ENCODE peak calls at places on chromosomes 2 and 18, in four cellular contexts. C, D, R and I are unnamed samples.

GRCh38 chr2:170404846-170405245 is 226.9 kb downstream of the MYO3B start:
- DNase-seq in R (no peak), C (no peak), D (no peak), I (no peak)

GRCh38 chr2:175597286-175597685 is 404.8 kb downstream of the LNPK start:
- DNase-seq in R (no peak), C (no peak), D (no peak), I (no peak)

GRCh38 chr2:241943209-241943850 is 73.8 kb downstream of the RTP5 start:
- DNase-seq in C (no peak), R (no peak), D (no peak), I (peak; percentile 9)

GRCh38 chr2:229714736-229715541 is 584 bp upstream of the DNER start:
- DNase-seq in R (no peak), D (no peak), C (peak; percentile 69), I (no peak)

GRCh38 chr2:38722271-38723115 is 28.7 kb downstream of the SRSF7 start:
- DNase-seq in C (no peak), D (no peak), R (no peak), I (no peak)

GRCh38 chr2:241913703-241914102 is 44.2 kb downstream of the RTP5 start:
- DNase-seq in R (no peak), C (no peak), D (no peak), I (no peak)

GRCh38 chr18:25033747-25034471 is 318.1 kb downstream of the ZNF521 start:
- DNase-seq in C (no peak), D (peak; percentile 46), R (no peak), I (no peak)

GRCh38 chr18:12766986-12767433 is 64.2 kb downstream of the PSMG2 start:
- DNase-seq in D (no peak), C (peak; percentile 21), R (no peak), I (no peak)

GRCh38 chr2:62808554-62808953 is 103.0 kb downstream of the EHBP1 start:
- DNase-seq in C (no peak), R (no peak), D (no peak), I (no peak)

GRCh38 chr2:60413069-60413818 is 140.2 kb downstream of the BCL11A start:
- DNase-seq in D (no peak), C (no peak), R (no peak), I (no peak)

GRCh38 chr2:70472256-70472905 is 81.2 kb downstream of the TGFA start:
- DNase-seq in D (no peak), C (no peak), R (no peak), I (no peak)
- TF ChIP-seq CTCF in D (no peak), C (no peak), R (no peak), I (no peak)

DNA sequence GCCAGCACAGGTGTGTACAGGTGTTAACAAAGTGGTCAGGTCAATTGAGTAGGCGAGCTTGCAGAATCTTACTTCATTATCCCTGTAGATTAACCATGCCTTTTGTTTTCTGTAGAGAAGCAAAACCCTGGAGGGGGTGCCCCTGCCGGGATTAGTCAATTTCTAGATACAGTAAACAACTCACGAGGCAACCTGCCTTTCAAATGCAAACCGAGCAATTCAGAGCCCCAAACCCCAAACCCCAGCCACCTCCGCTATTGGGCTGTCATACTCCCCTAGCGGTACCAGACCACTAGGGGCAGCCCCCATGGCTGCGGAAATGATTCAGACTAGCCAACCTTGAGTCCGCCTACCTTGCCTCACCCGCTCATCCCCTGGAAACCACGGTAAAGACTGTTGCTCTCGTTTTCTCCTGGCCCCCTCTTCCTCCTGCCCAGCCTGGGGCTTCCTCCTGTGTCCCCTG is 61.4 kb upstream of the KIF5C start:
- DNase-seq in R (no peak), D (no peak), C (no peak), I (no peak)
- TF ChIP-seq CTCF in R (no peak), D (no peak), C (peak; percentile 30), I (no peak)

GRCh38 chr2:240561325-240561971 is 1.3 kb downstream of the DUSP28 start:
- DNase-seq in C (no peak), D (peak; percentile 71), R (no peak), I (no peak)
- TF ChIP-seq CTCF in C (no peak), D (no peak), R (no peak), I (no peak)

GRCh38 chr18:7349181-7349837 is 118.4 kb downstream of the LRRC30 start:
- DNase-seq in D (no peak), C (no peak), R (no peak), I (no peak)
- TF ChIP-seq CTCF in D (peak; percentile 35), C (no peak), R (no peak), I (no peak)

DNA sequence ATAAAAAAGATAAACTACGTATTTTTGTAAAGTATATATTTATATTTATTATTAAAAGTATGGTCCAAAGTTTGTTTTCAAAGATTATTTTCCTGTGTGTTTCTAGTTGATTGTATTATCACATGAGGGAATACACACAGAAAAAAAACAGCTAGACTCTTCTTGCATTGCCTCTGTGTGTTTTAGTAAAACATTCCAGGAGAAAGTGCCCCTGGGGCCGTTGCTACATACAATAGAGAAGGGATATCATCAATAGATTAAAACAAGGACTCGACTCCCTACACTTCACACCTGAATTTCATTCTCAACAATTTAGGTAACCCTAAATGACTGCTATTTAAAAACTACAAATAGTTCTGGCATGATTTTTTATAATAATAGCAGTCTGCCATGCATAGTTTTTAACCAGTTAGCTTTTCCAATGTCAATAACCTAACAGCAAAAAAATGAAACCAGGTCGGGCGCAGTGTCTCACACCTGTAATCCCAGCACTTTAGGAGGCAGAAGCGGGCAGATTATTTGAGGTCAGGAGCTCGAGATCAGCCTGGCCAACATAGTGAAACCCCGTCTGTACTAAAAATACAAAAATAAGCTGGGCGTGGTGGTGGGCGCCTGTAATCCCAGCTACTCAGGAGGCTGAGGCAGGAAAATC is 171.3 kb downstream of the DNAH6 start:
- DNase-seq in R (no peak), C (no peak), D (no peak), I (no peak)
- TF ChIP-seq CTCF in R (no peak), C (no peak), D (no peak), I (no peak)

GRCh38 chr2:227625420-227625819 is 8.1 kb downstream of the SCYGR4 start:
- DNase-seq in R (no peak), D (no peak), C (no peak), I (no peak)

GRCh38 chr2:227629435-227629834 is 12.1 kb downstream of the SCYGR4 start:
- DNase-seq in D (no peak), R (no peak), C (no peak), I (no peak)

GRCh38 chr2:227627769-227628168 is 10.5 kb downstream of the SCYGR4 start:
- DNase-seq in C (no peak), D (no peak), R (no peak), I (no peak)

GRCh38 chr2:227623225-227623624 is 5.9 kb downstream of the SCYGR4 start:
- DNase-seq in C (no peak), D (peak; percentile 58), R (no peak), I (no peak)

GRCh38 chr2:227626580-227627151 is 9.4 kb downstream of the SCYGR4 start:
- DNase-seq in C (no peak), R (no peak), D (no peak), I (no peak)
- TF ChIP-seq CTCF in C (no peak), R (no peak), D (peak; percentile 12), I (no peak)

DNA sequence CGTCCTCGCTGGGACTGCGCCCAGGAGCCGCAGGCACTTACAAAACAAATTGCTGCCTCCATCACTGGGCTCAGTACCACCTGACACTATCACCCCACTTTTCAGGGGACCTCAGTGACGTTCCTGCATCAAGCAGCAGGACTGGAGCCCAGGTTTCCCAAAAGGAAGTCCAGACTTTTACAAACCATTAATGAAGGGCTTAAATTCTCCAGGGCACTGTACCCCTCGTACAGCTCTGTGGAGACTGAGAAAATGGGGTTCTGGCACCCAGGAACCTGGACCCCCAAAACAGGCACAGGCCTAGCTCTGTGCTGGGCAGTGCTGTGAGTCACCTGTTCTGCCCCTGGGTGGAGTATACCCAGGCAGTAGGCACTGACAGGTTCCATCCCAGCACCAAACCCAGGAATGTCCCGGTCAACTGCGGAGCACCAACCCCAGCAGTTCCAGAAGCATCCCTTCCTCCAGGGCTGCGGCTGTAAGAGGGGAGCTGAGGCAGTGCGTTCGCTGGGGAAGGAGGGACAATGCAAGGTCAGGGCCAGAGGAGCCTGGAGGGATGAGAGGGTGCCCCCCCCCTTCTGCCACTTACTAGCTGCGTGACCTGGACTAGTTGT is 24.6 kb upstream of the NOTO start:
- DNase-seq in C (no peak), R (no peak), D (no peak), I (no peak)
- TF ChIP-seq CTCF in C (no peak), R (no peak), D (no peak), I (peak; percentile 58)

GRCh38 chr18:3652380-3653262 is 202.6 kb downstream of the TGIF1 start:
- DNase-seq in D (peak; percentile 100), R (peak; percentile 86), C (no peak), I (no peak)
- TF ChIP-seq CTCF in D (peak; percentile 53), R (no peak), C (no peak), I (no peak)

GRCh38 chr2:2834105-2834504 is 503.0 kb upstream of the MYT1L start:
- DNase-seq in R (no peak), D (no peak), C (no peak), I (no peak)

GRCh38 chr2:2828774-2829368 is 497.8 kb upstream of the MYT1L start:
- DNase-seq in R (no peak), C (no peak), D (no peak), I (no peak)

GRCh38 chr2:2832657-2833056 is 501.6 kb upstream of the MYT1L start:
- DNase-seq in R (no peak), D (no peak), C (no peak), I (no peak)

GRCh38 chr2:2830576-2830975 is 499.5 kb upstream of the MYT1L start:
- DNase-seq in R (no peak), D (no peak), C (no peak), I (no peak)

DNA sequence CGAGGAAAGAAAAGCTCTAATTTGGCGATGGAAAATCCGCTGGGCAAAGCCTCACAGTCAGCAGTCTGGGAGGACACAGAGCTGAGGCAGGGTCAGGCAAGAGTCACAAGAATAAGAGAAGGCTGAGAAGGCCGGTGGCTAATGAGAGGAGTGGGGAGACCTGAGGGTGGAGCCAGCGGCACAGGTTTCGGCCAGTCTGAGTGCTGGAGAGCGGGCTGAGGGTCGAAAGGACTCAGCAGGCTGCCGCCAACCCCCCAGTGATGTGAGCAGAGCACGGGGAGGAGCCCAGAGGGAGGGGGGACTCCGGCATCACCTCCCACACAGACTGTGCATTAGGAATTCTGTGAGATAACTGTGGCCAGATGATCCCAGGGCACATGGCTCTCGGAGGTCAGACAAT is 500.6 kb upstream of the MYT1L start:
- DNase-seq in D (no peak), C (no peak), R (no peak), I (no peak)
- TF ChIP-seq CTCF in D (no peak), C (no peak), R (no peak), I (no peak)